ENCODE peak calls at places on chromosome 22, in ten cellular contexts. N, S, I, J, X, M, V, D, C and W are unnamed samples.

GRCh38 chr22:42347281-42347824 is 76.9 kb upstream of the TCF20 start:
- DNase-seq in D (no peak), I (no peak), M (no peak), N (no peak), V (no peak), J (no peak), C (no peak), S (no peak), X (no peak), W (no peak)

GRCh38 chr22:20324139-20324516 is 4.3 kb upstream of the DGCR6L start:
- DNase-seq in J (no peak), X (no peak), C (no peak), N (no peak), I (no peak), M (no peak), S (no peak), V (no peak), D (no peak), W (no peak)

GRCh38 chr22:35212020-35212419 is 45.3 kb upstream of the HMGXB4 start:
- DNase-seq in D (no peak), I (peak; percentile 50), J (no peak), V (no peak), X (peak; percentile 15), M (no peak), S (no peak), N (no peak), C (peak; percentile 52), W (peak; percentile 27)

GRCh38 chr22:44245438-44245837 is 64.7 kb downstream of the PARVG start:
- DNase-seq in N (no peak), I (no peak), D (no peak), M (no peak), X (no peak), J (no peak), V (no peak), S (no peak), C (no peak), W (no peak)

GRCh38 chr22:42962295-42963230 is 52.4 kb downstream of the PACSIN2 start:
- DNase-seq in S (no peak), I (peak; percentile 59), D (peak; percentile 74), V (no peak), J (peak; percentile 88), X (no peak), C (no peak), N (no peak), M (no peak), W (peak; percentile 35)

GRCh38 chr22:39570665-39571064 is at the start of gene CACNA1I:
- DNase-seq in C (no peak), J (no peak), M (no peak), V (no peak), S (no peak), N (peak; percentile 55), I (no peak), D (no peak), X (no peak), W (no peak)

GRCh38 chr22:49021926-49022815 is 805.5 kb downstream of the BRD1 start:
- DNase-seq in J (no peak), X (no peak), C (no peak), V (no peak), I (no peak), M (no peak), D (peak; percentile 59), S (no peak), N (peak; percentile 48), W (no peak)

GRCh38 chr22:46201059-46201757 is 48.9 kb downstream of the CDPF1 start:
- DNase-seq in C (no peak), J (no peak), M (no peak), S (no peak), D (no peak), I (no peak), N (no peak), X (no peak), V (no peak), W (no peak)

GRCh38 chr22:39960791-39961746 is 872 bp downstream of the TMA7B start:
- DNase-seq in V (no peak), M (no peak), I (peak; percentile 81), S (no peak), X (peak; percentile 98), C (peak; percentile 95), D (no peak), N (peak; percentile 92), J (peak; percentile 94), W (peak; percentile 94)

GRCh38 chr22:40199852-40200251 is 22.1 kb downstream of the TNRC6B start:
- DNase-seq in I (no peak), V (no peak), C (no peak), S (no peak), J (no peak), M (no peak), D (no peak), X (no peak), N (no peak), W (no peak)

GRCh38 chr22:42236268-42236667 is 34.2 kb downstream of the TCF20 start:
- DNase-seq in S (no peak), X (no peak), N (no peak), D (no peak), J (no peak), M (no peak), V (peak; percentile 25), C (no peak), I (no peak), W (no peak)

GRCh38 chr22:33162196-33162595 is 104.0 kb upstream of the SYN3 start:
- DNase-seq in S (no peak), N (no peak), V (no peak), C (no peak), D (no peak), X (no peak), I (no peak), J (no peak), M (no peak), W (no peak)

GRCh38 chr22:33163815-33164214 is 105.6 kb upstream of the SYN3 start:
- DNase-seq in X (no peak), V (no peak), C (no peak), I (no peak), D (no peak), J (no peak), M (no peak), S (no peak), N (no peak), W (no peak)

GRCh38 chr22:33167998-33168397 is 109.8 kb upstream of the SYN3 start:
- DNase-seq in D (no peak), M (no peak), S (no peak), N (no peak), C (no peak), X (no peak), J (no peak), V (no peak), I (no peak), W (no peak)

GRCh38 chr22:33166206-33166605 is 108.0 kb upstream of the SYN3 start:
- DNase-seq in V (no peak), J (peak; percentile 12), X (no peak), I (no peak), N (no peak), D (no peak), M (no peak), S (no peak), C (no peak), W (no peak)
- H3K4me3 ChIP-seq in V (no peak overlapping the region), J (no peak overlapping the region), X (no peak overlapping the region), I (no peak overlapping the region), N (no peak overlapping the region), D (no peak overlapping the region), M (no peak overlapping the region), S (no peak overlapping the region), C (no peak overlapping the region), W (no peak overlapping the region)

GRCh38 chr22:38176170-38176741 is 5.4 kb downstream of the PLA2G6 start:
- DNase-seq in J (no peak), V (peak; percentile 51), C (peak; percentile 96), D (peak; percentile 86), I (peak; percentile 82), M (peak; percentile 43), N (peak; percentile 88), X (peak; percentile 89), S (no peak), W (peak; percentile 95)

GRCh38 chr22:38175206-38176118 is 6.2 kb downstream of the PLA2G6 start:
- DNase-seq in C (no peak), X (no peak), V (no peak), I (no peak), M (no peak), N (peak; percentile 62), S (no peak), J (no peak), D (peak; percentile 48), W (no peak)

GRCh38 chr22:38174626-38175025 is 7.0 kb downstream of the PLA2G6 start:
- DNase-seq in D (peak; percentile 58), V (no peak), I (no peak), N (no peak), M (no peak), X (no peak), S (no peak), J (no peak), C (no peak), W (no peak)

GRCh38 chr22:38177926-38178604 is 3.6 kb downstream of the PLA2G6 start:
- DNase-seq in J (peak; percentile 50), M (no peak), N (peak; percentile 93), X (peak; percentile 87), C (peak; percentile 94), D (peak; percentile 74), I (peak; percentile 89), S (no peak), V (no peak), W (peak; percentile 93)

GRCh38 chr22:38177044-38177443 is 4.6 kb downstream of the PLA2G6 start:
- DNase-seq in D (peak; percentile 41), S (no peak), V (no peak), J (peak; percentile 67), X (no peak), C (no peak), M (no peak), I (no peak), N (no peak), W (no peak)
- TF ChIP-seq CTCF in D (no peak), S (no peak), V (no peak), J (no peak), X (no peak), C (no peak), M (no peak), I (no peak), N (no peak), W (no peak)

GRCh38 chr22:47382164-47382890 is 619.9 kb downstream of the TBC1D22A start:
- DNase-seq in N (peak; percentile 54), C (no peak), X (no peak), I (no peak), S (no peak), D (peak; percentile 34), J (no peak), M (no peak), V (no peak), W (no peak)
- H3K4me3 ChIP-seq in N (no peak overlapping the region), C (no peak overlapping the region), X (no peak overlapping the region), I (no peak overlapping the region), S (no peak overlapping the region), D (no peak overlapping the region), J (no peak overlapping the region), M (no peak overlapping the region), V (no peak overlapping the region), W (no peak overlapping the region)

DNA sequence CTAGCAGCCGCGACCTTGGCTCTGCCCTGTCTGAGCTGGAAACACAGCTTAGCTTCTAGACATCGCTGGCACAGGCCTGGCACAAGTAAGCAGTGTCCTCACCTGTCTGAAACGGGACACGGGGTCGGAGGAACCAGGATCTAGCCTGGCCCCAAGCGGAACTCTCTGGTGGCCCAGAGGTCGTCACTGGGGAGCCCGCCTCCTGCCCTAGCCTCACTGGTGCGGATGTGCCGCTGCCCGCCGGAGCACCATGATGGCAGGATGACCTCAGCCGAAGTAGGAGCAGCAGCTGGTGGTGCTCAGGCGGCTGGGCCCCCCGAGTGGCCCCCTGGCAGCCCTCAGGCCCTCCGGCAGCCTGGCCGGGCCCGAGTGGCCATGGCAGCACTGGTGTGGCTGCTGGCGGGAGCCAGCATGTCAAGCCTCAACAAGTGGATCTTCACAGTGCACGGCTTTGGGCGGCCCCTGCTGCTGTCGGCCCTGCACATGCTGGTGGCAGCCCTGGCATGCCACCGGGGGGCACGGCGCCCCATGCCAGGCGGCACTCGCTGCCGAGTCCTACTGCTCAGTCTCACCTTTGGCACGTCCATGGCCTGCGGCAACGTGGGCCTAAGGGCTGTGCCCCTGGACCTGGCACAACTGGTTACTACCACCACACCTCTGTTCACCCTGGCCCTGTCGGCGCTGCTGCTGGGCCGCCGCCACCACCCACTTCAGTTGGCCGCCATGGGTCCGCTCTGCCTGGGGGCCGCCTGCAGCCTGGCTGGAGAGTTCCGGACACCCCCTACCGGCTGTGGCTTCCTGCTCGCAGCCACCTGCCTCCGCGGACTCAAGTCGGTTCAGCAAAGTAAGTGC is 871 bp downstream of the SLC35E4 start:
- DNase-seq in V (no peak), C (peak; percentile 26), I (peak; percentile 7), D (no peak), J (no peak), M (no peak), N (peak; percentile 87), X (no peak), S (no peak), W (peak; percentile 15)
- TF ChIP-seq CTCF in V (no peak), C (no peak), I (no peak), D (no peak), J (no peak), M (no peak), N (no peak), X (peak; percentile 9), S (peak; percentile 18), W (peak; percentile 29)